ENCODE peak calls at places on chromosomes 11 and 22, in eight cellular contexts. B is thoracic aorta, U is pancreas, D is osteoblast, O is dorsolateral prefrontal cortex, Y is upper lobe of right lung, A is left ventricle myocardium inferior, Q is GM12865. F is an unnamed sample.

GRCh38 chr11:107468596-107468995 is 11.0 kb upstream of the CWF19L2 start:
- DNase-seq in U (no peak), Y (no peak), D (no peak), O (no peak), Q (no peak), A (no peak), B (no peak), F (no peak)

GRCh38 chr11:111745719-111746504 is 20.3 kb downstream of the PPP2R1B start:
- DNase-seq in Q (no peak), Y (no peak), A (no peak), B (no peak), U (no peak), O (no peak), D (no peak), F (no peak)

GRCh38 chr11:107719557-107720304 is 7.9 kb upstream of the SLN start:
- DNase-seq in U (no peak), O (no peak), B (no peak), Q (no peak), D (no peak), Y (no peak), A (no peak), F (no peak)

GRCh38 chr22:30870451-30871345 is 97.9 kb downstream of the MORC2 start:
- DNase-seq in O (peak), Y (peak), Q (no peak), U (no peak), B (no peak), A (no peak), D (peak), F (no peak)

GRCh38 chr11:47724041-47724729 is 9.0 kb upstream of the AGBL2 start:
- DNase-seq in B (peak), O (no peak), U (peak), Q (no peak), Y (no peak), D (peak), A (no peak), F (no peak)

GRCh38 chr11:72005347-72006260 is 6.9 kb downstream of the IL18BP start:
- DNase-seq in Y (peak), B (no peak), Q (no peak), D (peak), A (no peak), O (no peak), U (no peak), F (no peak)

GRCh38 chr11:119056397-119056999 is 507 bp downstream of the HYOU1 start:
- DNase-seq in Y (peak), O (peak), B (no peak), Q (peak), D (peak), U (peak), A (no peak), F (no peak)

GRCh38 chr11:16613401-16614381 is 124.8 kb upstream of the C11orf58 start:
- DNase-seq in A (peak), D (peak), Q (peak), U (peak), Y (peak), O (peak), B (no peak), F (peak)

GRCh38 chr22:50197856-50198623 is 2.8 kb upstream of the SELENOO start:
- DNase-seq in Y (no peak), U (peak), B (no peak), Q (no peak), O (no peak), D (no peak), A (no peak), F (no peak)

GRCh38 chr11:66142370-66143263 is 72.5 kb downstream of the PACS1 start:
- DNase-seq in Y (no peak), O (no peak), A (no peak), U (no peak), D (peak), Q (no peak), B (no peak), F (no peak)

GRCh38 chr22:37492428-37493344 is 6.5 kb upstream of the MFNG start:
- DNase-seq in B (no peak), Y (peak), U (no peak), A (no peak), D (peak), Q (peak), O (no peak), F (no peak)

GRCh38 chr11:76169473-76169881 is 36.8 kb downstream of the WNT11 start:
- DNase-seq in O (no peak), B (no peak), A (no peak), D (no peak), U (no peak), Q (peak), Y (no peak), F (no peak)

GRCh38 chr11:57567512-57568329 is at the start of gene UBE2L6:
- DNase-seq in Q (peak), Y (peak), U (peak), D (peak), B (peak), O (peak), A (peak), F (no peak)

GRCh38 chr11:100776212-100776896 is 89.3 kb downstream of the ARHGAP42 start:
- DNase-seq in Y (no peak), D (peak), A (no peak), Q (no peak), U (no peak), O (no peak), B (no peak), F (peak)

GRCh38 chr22:29315286-29316195 is at the start of gene RASL10A:
- DNase-seq in U (no peak), B (no peak), A (no peak), O (no peak), D (peak), Q (no peak), Y (peak), F (no peak)

GRCh38 chr11:113313601-113314000 is 782 bp upstream of the TTC12 start:
- DNase-seq in Y (no peak), O (no peak), B (no peak), A (no peak), D (no peak), Q (no peak), U (no peak), F (no peak)
- H3K4me3 ChIP-seq in Y (no peak), O (peak), B (peak), A (peak), D (no peak), Q (peak), U (peak), F (peak)

GRCh38 chr11:18319914-18320313 is 2.0 kb downstream of the HPS5 start:
- DNase-seq in Q (no peak), Y (no peak), D (peak), O (no peak), U (no peak), B (no peak), A (no peak), F (no peak)
- H3K4me3 ChIP-seq in Q (peak), Y (peak), D (no peak), O (no peak), U (no peak), B (peak), A (no peak), F (no peak)

GRCh38 chr11:18012314-18012905 is 437 bp downstream of the SERGEF start:
- DNase-seq in U (peak), Q (peak), Y (no peak), B (peak), A (peak), O (no peak), D (peak), F (no peak)

GRCh38 chr11:18010271-18010670 is 2.6 kb downstream of the SERGEF start:
- DNase-seq in Y (no peak), D (no peak), Q (peak), U (no peak), B (no peak), A (no peak), O (no peak), F (no peak)

GRCh38 chr11:18012906-18013781 is at the start of gene SERGEF:
- DNase-seq in A (peak), Y (peak), Q (peak), D (peak), B (peak), U (peak), O (peak), F (peak)

GRCh38 chr11:18010977-18011586 is 1.8 kb downstream of the SERGEF start:
- DNase-seq in D (no peak), O (no peak), A (no peak), U (no peak), B (no peak), Y (no peak), Q (no peak), F (no peak)

GRCh38 chr11:18011633-18012313 is 1.1 kb downstream of the SERGEF start:
- DNase-seq in U (no peak), D (no peak), O (no peak), B (no peak), Y (no peak), A (no peak), Q (peak), F (no peak)
- H3K4me3 ChIP-seq in U (peak), D (peak), O (peak), B (peak), Y (peak), A (peak), Q (peak), F (peak)

DNA sequence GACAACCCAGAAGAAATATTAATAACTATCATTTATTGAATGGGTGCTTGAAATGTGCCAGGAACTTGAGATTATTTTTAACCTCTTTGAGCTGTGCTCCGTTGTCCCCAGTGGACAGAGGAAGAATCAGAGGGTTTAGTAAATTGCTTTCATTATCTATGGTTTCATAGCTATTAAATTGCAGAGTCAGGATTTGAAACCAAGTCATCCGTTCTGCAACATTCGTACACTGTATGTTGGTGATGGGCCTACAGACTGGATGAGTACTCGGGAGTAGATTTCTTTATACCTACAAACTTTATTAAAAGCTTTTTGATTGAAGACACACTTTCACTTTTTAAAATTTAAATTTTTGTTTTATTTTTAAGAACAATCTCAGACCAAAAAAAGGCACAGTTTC is 4.9 kb downstream of the HSD17B12 start:
- DNase-seq in Y (no peak), U (no peak), Q (no peak), D (no peak), B (no peak), A (no peak), O (no peak), F (no peak)
- H3K4me3 ChIP-seq in Y (no peak), U (no peak), Q (no peak), D (no peak), B (no peak), A (peak), O (no peak), F (no peak)

GRCh38 chr22:17972385-17973181 is 51.8 kb downstream of the MICAL3 start:
- DNase-seq in D (peak), B (no peak), Q (no peak), O (no peak), U (no peak), Y (no peak), A (no peak), F (no peak)
- H3K4me3 ChIP-seq in D (peak), B (no peak), Q (no peak), O (no peak), U (no peak), Y (no peak), A (no peak), F (no peak)

GRCh38 chr11:102268083-102268984 is 49.0 kb upstream of the BIRC3 start:
- DNase-seq in A (peak), D (peak), U (peak), O (no peak), B (peak), Y (peak), Q (peak), F (peak)
- H3K4me3 ChIP-seq in A (peak), D (peak), U (peak), O (peak), B (peak), Y (peak), Q (no peak), F (peak)

DNA sequence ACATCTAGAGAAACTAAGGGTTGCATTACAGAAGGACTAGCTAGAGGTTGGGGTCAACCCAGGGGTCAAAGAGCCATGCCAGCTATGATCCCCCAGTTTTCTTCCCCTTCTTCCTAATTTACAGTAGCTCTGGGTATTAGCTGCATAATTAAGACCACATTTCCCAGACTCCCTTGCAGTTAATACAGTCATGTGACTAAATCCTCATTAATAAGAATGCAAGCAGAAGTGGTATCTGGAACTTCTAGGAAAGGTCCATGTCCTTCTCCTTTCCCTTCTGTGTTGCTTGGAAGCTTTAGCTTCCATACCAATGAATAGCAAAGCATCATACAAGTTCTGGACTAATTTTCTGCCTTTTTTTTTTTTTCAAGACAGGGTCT is 19.1 kb upstream of the LMO2 start:
- DNase-seq in O (no peak), A (no peak), B (no peak), D (no peak), Y (no peak), Q (no peak), U (no peak), F (no peak)
- H3K4me3 ChIP-seq in O (no peak), A (no peak), B (no peak), D (no peak), Y (no peak), Q (no peak), U (no peak), F (no peak)

GRCh38 chr11:32311351-32312077 is 123.8 kb downstream of the WT1 start:
- DNase-seq in U (no peak), A (no peak), B (no peak), O (no peak), D (no peak), Q (no peak), Y (no peak), F (no peak)
- H3K4me3 ChIP-seq in U (no peak), A (no peak), B (no peak), O (no peak), D (no peak), Q (no peak), Y (no peak), F (no peak)

DNA sequence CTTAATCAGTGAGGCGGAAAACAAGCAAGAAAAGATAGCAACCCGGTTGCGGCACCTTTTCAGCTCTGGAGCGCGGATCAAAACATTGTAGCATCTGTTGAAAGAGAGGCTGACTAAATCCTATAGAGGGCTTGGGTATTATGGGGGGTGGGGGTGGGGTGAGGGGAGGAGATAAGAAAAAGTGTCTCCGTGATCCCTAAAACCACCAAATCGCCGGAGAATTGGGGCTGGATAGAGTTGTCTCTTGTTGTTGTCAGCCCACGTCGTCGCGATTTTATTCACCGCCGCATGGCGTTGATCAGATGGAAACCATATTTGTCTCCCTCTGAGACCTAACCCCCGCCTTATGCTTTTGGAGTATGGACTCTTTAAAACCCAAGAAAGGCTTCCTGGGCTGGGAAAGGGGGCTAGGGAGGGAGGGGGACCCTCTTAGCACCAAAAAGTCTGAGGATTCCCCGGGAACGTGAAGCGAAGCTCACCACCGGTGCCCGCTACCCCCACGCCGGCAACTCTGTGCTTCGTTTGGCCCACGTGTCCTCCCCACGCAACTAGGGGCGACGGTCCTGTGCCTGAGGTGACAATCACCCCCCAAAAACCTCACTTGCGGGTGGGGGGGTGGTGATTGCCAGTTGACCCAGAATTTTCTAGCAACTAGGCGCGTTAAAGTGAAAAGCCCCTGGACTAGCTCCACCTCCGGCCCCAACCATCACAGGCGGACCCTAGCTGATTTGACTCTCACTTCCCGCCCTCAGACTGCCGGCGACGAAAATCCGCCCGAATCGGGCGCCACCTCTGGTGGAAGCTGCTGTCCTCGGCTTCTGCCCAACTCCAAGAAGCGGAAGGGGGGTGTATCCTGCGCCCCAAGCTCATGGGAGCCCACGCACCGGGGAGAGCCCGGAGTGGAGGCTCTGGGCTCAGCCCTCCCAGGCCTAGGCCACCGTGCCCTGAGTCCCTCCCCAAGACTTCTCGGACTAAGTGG is 12.8 kb downstream of the PAX6 start:
- DNase-seq in Y (no peak), Q (peak), D (peak), A (no peak), B (no peak), U (no peak), O (no peak), F (no peak)
- H3K4me3 ChIP-seq in Y (no peak), Q (peak), D (peak), A (peak), B (peak), U (peak), O (no peak), F (no peak)